ENCODE peak calls at places on chromosomes 12 and 14, in eight cellular contexts. One of them, this sample, is unnamed. For H3K36me3, the result is how much of the 10 kb centered on the place peaks cover.

GRCh38 chr12:93638095-93638494 is 39.1 kb upstream of the CRADD start:
- DNase-seq in naive thymus-derived CD4-positive, alpha-beta T cell: no peak
- DNase-seq in GM23338: no peak
- DNase-seq in cardiac muscle cell: no peak
- DNase-seq in stomach: no peak
- DNase-seq in ovary: no peak
- DNase-seq in neuronal stem cell: no peak
- DNase-seq in brain microvascular endothelial cell: no peak
- DNase-seq in this sample: no peak

GRCh38 chr14:44215660-44216059 is 291.4 kb downstream of the FSCB start:
- DNase-seq in naive thymus-derived CD4-positive, alpha-beta T cell: no peak
- DNase-seq in GM23338: no peak
- DNase-seq in cardiac muscle cell: no peak
- DNase-seq in stomach: no peak
- DNase-seq in ovary: no peak
- DNase-seq in neuronal stem cell: no peak
- DNase-seq in brain microvascular endothelial cell: no peak
- DNase-seq in this sample: no peak

GRCh38 chr12:124302807-124303578 is 8.1 kb downstream of the RFLNA start:
- DNase-seq in naive thymus-derived CD4-positive, alpha-beta T cell: no peak
- DNase-seq in GM23338: no peak
- DNase-seq in cardiac muscle cell: no peak
- DNase-seq in stomach: no peak
- DNase-seq in ovary: no peak
- DNase-seq in neuronal stem cell: no peak
- DNase-seq in brain microvascular endothelial cell: no peak
- DNase-seq in this sample: peak

GRCh38 chr14:59018978-59019377 is 169.5 kb upstream of the DAAM1 start:
- DNase-seq in naive thymus-derived CD4-positive, alpha-beta T cell: no peak
- DNase-seq in GM23338: peak
- DNase-seq in cardiac muscle cell: no peak
- DNase-seq in stomach: no peak
- DNase-seq in ovary: no peak
- DNase-seq in neuronal stem cell: no peak
- DNase-seq in brain microvascular endothelial cell: peak
- DNase-seq in this sample: no peak

GRCh38 chr12:125021771-125022170 is 28.3 kb downstream of the BRI3BP start:
- DNase-seq in naive thymus-derived CD4-positive, alpha-beta T cell: no peak
- DNase-seq in GM23338: no peak
- DNase-seq in cardiac muscle cell: no peak
- DNase-seq in stomach: no peak
- DNase-seq in ovary: no peak
- DNase-seq in neuronal stem cell: no peak
- DNase-seq in brain microvascular endothelial cell: no peak
- DNase-seq in this sample: no peak

GRCh38 chr12:18552829-18553228 is 185.0 kb downstream of the PLCZ1 start:
- DNase-seq in naive thymus-derived CD4-positive, alpha-beta T cell: no peak
- DNase-seq in GM23338: no peak
- DNase-seq in cardiac muscle cell: no peak
- DNase-seq in stomach: no peak
- DNase-seq in ovary: no peak
- DNase-seq in neuronal stem cell: no peak
- DNase-seq in brain microvascular endothelial cell: no peak
- DNase-seq in this sample: no peak

GRCh38 chr12:86122846-86123468 is 133.2 kb downstream of the MGAT4C start:
- DNase-seq in naive thymus-derived CD4-positive, alpha-beta T cell: no peak
- DNase-seq in GM23338: no peak
- DNase-seq in cardiac muscle cell: no peak
- DNase-seq in stomach: no peak
- DNase-seq in ovary: no peak
- DNase-seq in neuronal stem cell: no peak
- DNase-seq in brain microvascular endothelial cell: peak
- DNase-seq in this sample: no peak

GRCh38 chr12:116060765-116061164 is 216.7 kb downstream of the MED13L start:
- DNase-seq in naive thymus-derived CD4-positive, alpha-beta T cell: peak
- DNase-seq in GM23338: no peak
- DNase-seq in cardiac muscle cell: no peak
- DNase-seq in stomach: no peak
- DNase-seq in ovary: no peak
- DNase-seq in neuronal stem cell: no peak
- DNase-seq in brain microvascular endothelial cell: no peak
- DNase-seq in this sample: no peak

GRCh38 chr12:18886962-18887361 is 149.0 kb downstream of the CAPZA3 start:
- DNase-seq in naive thymus-derived CD4-positive, alpha-beta T cell: no peak
- DNase-seq in GM23338: no peak
- DNase-seq in cardiac muscle cell: no peak
- DNase-seq in stomach: no peak
- DNase-seq in ovary: no peak
- DNase-seq in neuronal stem cell: no peak
- DNase-seq in brain microvascular endothelial cell: peak
- DNase-seq in this sample: no peak

GRCh38 chr14:24315807-24316596 is 4.7 kb downstream of the LTB4R start:
- DNase-seq in naive thymus-derived CD4-positive, alpha-beta T cell: no peak
- DNase-seq in GM23338: peak
- DNase-seq in cardiac muscle cell: no peak
- DNase-seq in stomach: peak
- DNase-seq in ovary: peak
- DNase-seq in neuronal stem cell: no peak
- DNase-seq in brain microvascular endothelial cell: no peak
- DNase-seq in this sample: peak

GRCh38 chr12:6241495-6241894 is 41.3 kb downstream of the CD9 start:
- DNase-seq in naive thymus-derived CD4-positive, alpha-beta T cell: no peak
- DNase-seq in GM23338: no peak
- DNase-seq in cardiac muscle cell: peak
- DNase-seq in stomach: peak
- DNase-seq in ovary: no peak
- DNase-seq in neuronal stem cell: no peak
- DNase-seq in brain microvascular endothelial cell: no peak
- DNase-seq in this sample: peak

GRCh38 chr12:70459786-70460185 is 93.7 kb downstream of the KCNMB4 start:
- DNase-seq in naive thymus-derived CD4-positive, alpha-beta T cell: no peak
- DNase-seq in GM23338: no peak
- DNase-seq in cardiac muscle cell: no peak
- DNase-seq in stomach: no peak
- DNase-seq in ovary: no peak
- DNase-seq in neuronal stem cell: no peak
- DNase-seq in brain microvascular endothelial cell: no peak
- DNase-seq in this sample: no peak

GRCh38 chr12:52976574-52977071 is 27.7 kb downstream of the KRT18 start:
- DNase-seq in naive thymus-derived CD4-positive, alpha-beta T cell: no peak
- DNase-seq in GM23338: peak
- DNase-seq in cardiac muscle cell: peak
- DNase-seq in stomach: no peak
- DNase-seq in ovary: no peak
- DNase-seq in neuronal stem cell: no peak
- DNase-seq in brain microvascular endothelial cell: peak
- DNase-seq in this sample: no peak

GRCh38 chr14:76500011-76500410 is 124.1 kb downstream of the ESRRB start:
- DNase-seq in naive thymus-derived CD4-positive, alpha-beta T cell: no peak
- DNase-seq in GM23338: no peak
- DNase-seq in cardiac muscle cell: no peak
- DNase-seq in stomach: no peak
- DNase-seq in ovary: no peak
- DNase-seq in neuronal stem cell: no peak
- DNase-seq in brain microvascular endothelial cell: no peak
- DNase-seq in this sample: no peak

GRCh38 chr14:24915403-24915921 is 134.5 kb downstream of the STXBP6 start:
- DNase-seq in naive thymus-derived CD4-positive, alpha-beta T cell: no peak
- DNase-seq in GM23338: no peak
- DNase-seq in cardiac muscle cell: no peak
- DNase-seq in stomach: no peak
- DNase-seq in ovary: no peak
- DNase-seq in neuronal stem cell: no peak
- DNase-seq in brain microvascular endothelial cell: no peak
- DNase-seq in this sample: no peak

GRCh38 chr12:92036061-92036620 is 109.5 kb downstream of the BTG1 start:
- DNase-seq in naive thymus-derived CD4-positive, alpha-beta T cell: no peak
- DNase-seq in GM23338: no peak
- DNase-seq in cardiac muscle cell: no peak
- DNase-seq in stomach: no peak
- DNase-seq in ovary: no peak
- DNase-seq in neuronal stem cell: no peak
- DNase-seq in brain microvascular endothelial cell: no peak
- DNase-seq in this sample: no peak

GRCh38 chr12:92036771-92037453 is 108.7 kb downstream of the BTG1 start:
- DNase-seq in naive thymus-derived CD4-positive, alpha-beta T cell: no peak
- DNase-seq in GM23338: no peak
- DNase-seq in cardiac muscle cell: no peak
- DNase-seq in stomach: no peak
- DNase-seq in ovary: no peak
- DNase-seq in neuronal stem cell: no peak
- DNase-seq in brain microvascular endothelial cell: peak
- DNase-seq in this sample: no peak

GRCh38 chr12:92034083-92034482 is 111.6 kb downstream of the BTG1 start:
- DNase-seq in naive thymus-derived CD4-positive, alpha-beta T cell: no peak
- DNase-seq in GM23338: no peak
- DNase-seq in cardiac muscle cell: no peak
- DNase-seq in stomach: no peak
- DNase-seq in ovary: no peak
- DNase-seq in neuronal stem cell: no peak
- DNase-seq in brain microvascular endothelial cell: no peak
- DNase-seq in this sample: no peak

GRCh38 chr12:92034858-92035401 is 110.7 kb downstream of the BTG1 start:
- DNase-seq in naive thymus-derived CD4-positive, alpha-beta T cell: peak
- DNase-seq in GM23338: no peak
- DNase-seq in cardiac muscle cell: no peak
- DNase-seq in stomach: peak
- DNase-seq in ovary: peak
- DNase-seq in neuronal stem cell: no peak
- DNase-seq in brain microvascular endothelial cell: peak
- DNase-seq in this sample: peak

GRCh38 chr12:92035477-92035876 is 110.2 kb downstream of the BTG1 start:
- DNase-seq in naive thymus-derived CD4-positive, alpha-beta T cell: no peak
- DNase-seq in GM23338: no peak
- DNase-seq in cardiac muscle cell: no peak
- DNase-seq in stomach: no peak
- DNase-seq in ovary: no peak
- DNase-seq in neuronal stem cell: no peak
- DNase-seq in brain microvascular endothelial cell: no peak
- DNase-seq in this sample: no peak
- H3K27ac ChIP-seq in naive thymus-derived CD4-positive, alpha-beta T cell: peak
- H3K27ac ChIP-seq in GM23338: no peak
- H3K27ac ChIP-seq in cardiac muscle cell: no peak
- H3K27ac ChIP-seq in stomach: peak
- H3K27ac ChIP-seq in ovary: no peak
- H3K27ac ChIP-seq in neuronal stem cell: no peak
- H3K27ac ChIP-seq in brain microvascular endothelial cell: no peak
- H3K27ac ChIP-seq in this sample: no peak

DNA sequence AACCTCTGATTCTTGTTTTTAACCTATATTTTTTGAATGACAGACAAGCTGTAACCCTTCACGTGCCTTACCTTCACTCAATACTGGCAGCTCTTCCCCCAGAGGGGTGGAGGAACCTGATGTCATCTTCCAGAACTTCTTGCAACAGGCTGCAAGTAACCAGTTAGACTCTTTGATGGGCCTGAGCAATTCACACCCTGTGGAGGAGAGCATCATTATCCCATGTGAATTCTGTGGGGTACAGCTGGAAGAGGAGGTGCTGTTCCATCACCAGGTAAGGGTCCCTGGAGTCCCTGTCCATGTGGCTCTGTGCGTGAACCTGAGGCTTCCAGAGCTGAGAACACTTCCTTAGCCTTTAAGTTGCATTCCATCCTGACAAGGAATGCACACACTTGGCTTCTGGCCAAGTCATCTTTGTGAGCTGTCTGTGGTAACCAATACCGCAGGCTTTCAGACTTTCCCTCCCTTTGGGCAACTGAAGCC is 22.7 kb downstream of the TRAFD1 start:
- DNase-seq in naive thymus-derived CD4-positive, alpha-beta T cell: no peak
- DNase-seq in GM23338: no peak
- DNase-seq in cardiac muscle cell: no peak
- DNase-seq in stomach: peak
- DNase-seq in ovary: no peak
- DNase-seq in neuronal stem cell: no peak
- DNase-seq in brain microvascular endothelial cell: peak
- DNase-seq in this sample: no peak
- H3K36me3 ChIP-seq in naive thymus-derived CD4-positive, alpha-beta T cell: under half
- H3K36me3 ChIP-seq in GM23338: under half
- H3K36me3 ChIP-seq in cardiac muscle cell: half or more
- H3K36me3 ChIP-seq in stomach: half or more
- H3K36me3 ChIP-seq in ovary: under half
- H3K36me3 ChIP-seq in neuronal stem cell: half or more
- H3K36me3 ChIP-seq in brain microvascular endothelial cell: half or more
- H3K36me3 ChIP-seq in this sample: half or more

GRCh38 chr12:108337235-108338223 is 1.6 kb downstream of the CMKLR1 start:
- DNase-seq in naive thymus-derived CD4-positive, alpha-beta T cell: no peak
- DNase-seq in GM23338: peak
- DNase-seq in cardiac muscle cell: peak
- DNase-seq in stomach: no peak
- DNase-seq in ovary: no peak
- DNase-seq in neuronal stem cell: no peak
- DNase-seq in brain microvascular endothelial cell: peak
- DNase-seq in this sample: no peak
- H3K4me3 ChIP-seq in naive thymus-derived CD4-positive, alpha-beta T cell: no peak
- H3K4me3 ChIP-seq in GM23338: no peak
- H3K4me3 ChIP-seq in cardiac muscle cell: no peak
- H3K4me3 ChIP-seq in stomach: peak
- H3K4me3 ChIP-seq in ovary: peak
- H3K4me3 ChIP-seq in neuronal stem cell: no peak
- H3K4me3 ChIP-seq in brain microvascular endothelial cell: no peak
- H3K4me3 ChIP-seq in this sample: peak

GRCh38 chr12:1630081-1630826 is 1.2 kb downstream of the WNT5B start:
- DNase-seq in naive thymus-derived CD4-positive, alpha-beta T cell: peak
- DNase-seq in GM23338: peak
- DNase-seq in cardiac muscle cell: peak
- DNase-seq in stomach: peak
- DNase-seq in ovary: peak
- DNase-seq in neuronal stem cell: no peak
- DNase-seq in brain microvascular endothelial cell: no peak
- DNase-seq in this sample: peak
- H3K27ac ChIP-seq in naive thymus-derived CD4-positive, alpha-beta T cell: no peak
- H3K27ac ChIP-seq in GM23338: no peak
- H3K27ac ChIP-seq in cardiac muscle cell: no peak
- H3K27ac ChIP-seq in stomach: no peak
- H3K27ac ChIP-seq in ovary: peak
- H3K27ac ChIP-seq in neuronal stem cell: no peak
- H3K27ac ChIP-seq in brain microvascular endothelial cell: no peak
- H3K27ac ChIP-seq in this sample: no peak

GRCh38 chr12:48838048-48838447 is 13.9 kb downstream of the DDX23 start:
- DNase-seq in naive thymus-derived CD4-positive, alpha-beta T cell: no peak
- DNase-seq in GM23338: no peak
- DNase-seq in cardiac muscle cell: no peak
- DNase-seq in stomach: no peak
- DNase-seq in ovary: no peak
- DNase-seq in neuronal stem cell: no peak
- DNase-seq in brain microvascular endothelial cell: no peak
- DNase-seq in this sample: no peak
- H3K36me3 ChIP-seq in naive thymus-derived CD4-positive, alpha-beta T cell: under half
- H3K36me3 ChIP-seq in GM23338: half or more
- H3K36me3 ChIP-seq in cardiac muscle cell: half or more
- H3K36me3 ChIP-seq in stomach: half or more
- H3K36me3 ChIP-seq in ovary: under half
- H3K36me3 ChIP-seq in neuronal stem cell: half or more
- H3K36me3 ChIP-seq in brain microvascular endothelial cell: half or more
- H3K36me3 ChIP-seq in this sample: under half

This sample was measured in psoas muscle.